ENCODE peak calls at places on chromosomes 13 and 19, in eight cellular contexts. S is anterior cingulate cortex, V is ovary, Q is A172, O is foreskin fibroblast, K is retinal pigment epithelial cell, M is KG1, B is fibroblast of mammary gland. I is an unnamed sample.
A peak's percentile ranks its signal among the peaks of the same experiment; 100 is the strongest.

GRCh38 chr13:31860002-31860401 is 120.7 kb downstream of the RXFP2 start:
- DNase-seq in S (peak; percentile 68), V (no peak), Q (no peak), O (no peak), K (no peak), M (no peak), B (no peak), I (no peak)

GRCh38 chr13:94967183-94968039 is 255.1 kb upstream of the SOX21 start:
- DNase-seq in S (peak; percentile 26), V (no peak), Q (peak; percentile 26), O (peak; percentile 47), K (no peak), M (no peak), B (no peak), I (no peak)

GRCh38 chr13:110403721-110404120 is 96.6 kb downstream of the COL4A2 start:
- DNase-seq in S (no peak), V (no peak), Q (no peak), O (peak; percentile 51), K (no peak), M (no peak), B (peak; percentile 46), I (no peak)

GRCh38 chr19:51821921-51822716 is 27.2 kb downstream of the FPR3 start:
- DNase-seq in S (no peak), V (no peak), Q (no peak), O (peak; percentile 6), K (no peak), M (no peak), B (peak; percentile 50), I (no peak)

GRCh38 chr19:20479483-20479882 is 86.1 kb downstream of the ZNF737 start:
- DNase-seq in S (no peak), V (no peak), Q (no peak), O (no peak), K (no peak), M (no peak), B (no peak), I (no peak)

GRCh38 chr13:67416047-67416925 is 186.2 kb upstream of the PCDH9 start:
- DNase-seq in S (no peak), V (no peak), Q (peak; percentile 22), O (peak; percentile 63), K (no peak), M (no peak), B (peak; percentile 51), I (no peak)

GRCh38 chr19:16587031-16588023 is 15.1 kb upstream of the SLC35E1 start:
- DNase-seq in S (peak; percentile 58), V (no peak), Q (peak; percentile 51), O (peak; percentile 71), K (no peak), M (peak; percentile 36), B (peak; percentile 66), I (no peak)

GRCh38 chr19:3146677-3147100 is 10.9 kb downstream of the GNA15 start:
- DNase-seq in S (no peak), V (no peak), Q (no peak), O (no peak), K (no peak), M (no peak), B (no peak), I (no peak)

GRCh38 chr19:388691-389090 is 20.3 kb downstream of the C2CD4C start:
- DNase-seq in S (no peak), V (no peak), Q (no peak), O (no peak), K (no peak), M (no peak), B (no peak), I (no peak)

GRCh38 chr13:23987331-23987730 is 90.0 kb upstream of the C1QTNF9B start:
- DNase-seq in S (no peak), V (no peak), Q (no peak), O (peak; percentile 53), K (no peak), M (no peak), B (peak; percentile 75), I (no peak)

GRCh38 chr19:55402509-55402908 is 5.1 kb downstream of the UBE2S start:
- DNase-seq in S (no peak), V (no peak), Q (no peak), O (no peak), K (no peak), M (no peak), B (no peak), I (no peak)

GRCh38 chr13:110436786-110437370 is 124.6 kb downstream of the RAB20 start:
- DNase-seq in S (no peak), V (peak; percentile 21), Q (no peak), O (no peak), K (no peak), M (no peak), B (no peak), I (no peak)

GRCh38 chr13:85654227-85654626 is 145.0 kb downstream of the SLITRK6 start:
- DNase-seq in S (no peak), V (no peak), Q (no peak), O (no peak), K (no peak), M (peak; percentile 29), B (no peak), I (no peak)

GRCh38 chr19:14112809-14113385 is 4.7 kb downstream of the PRKACA start:
- DNase-seq in S (no peak), V (peak; percentile 87), Q (no peak), O (peak; percentile 54), K (no peak), M (no peak), B (no peak), I (no peak)

I was measured in GOT3.